ENCODE peak calls at places on chromosomes 4 and X, in four cellular contexts. K is A673, P is uterus, N is OCI-LY7. L is an unnamed sample.

GRCh38 chr4:74501579-74501978 is 56.6 kb downstream of the AREG start:
- DNase-seq in K (no peak), N (no peak), P (no peak), L (no peak)

GRCh38 chr4:177673980-177674504 is 231.8 kb upstream of the AGA start:
- DNase-seq in P (no peak), K (no peak), N (no peak), L (no peak)

GRCh38 chr4:10083331-10083769 is 33.2 kb downstream of the WDR1 start:
- DNase-seq in N (no peak), P (no peak), K (no peak), L (no peak)

GRCh38 chr4:20840648-20841190 is 140.5 kb downstream of the PACRGL start:
- DNase-seq in K (peak), N (no peak), P (no peak), L (no peak)

GRCh38 chr4:128571747-128572146 is 237.8 kb upstream of the JADE1 start:
- DNase-seq in K (no peak), N (no peak), P (peak), L (no peak)

GRCh38 chrX:40176979-40177430 is 79.2 kb upstream of the BCOR start:
- DNase-seq in K (no peak), N (no peak), P (peak), L (no peak)

GRCh38 chrX:47568656-47569295 is 7.8 kb downstream of the ARAF start:
- DNase-seq in P (no peak), N (peak), K (peak), L (peak)

GRCh38 chrX:19017271-19017670 is 33.4 kb upstream of the PHKA2 start:
- DNase-seq in K (peak), N (peak), P (no peak), L (peak)

GRCh38 chrX:46737041-46737440 is 21.9 kb downstream of the SLC9A7 start:
- DNase-seq in N (no peak), P (no peak), K (no peak), L (no peak)

GRCh38 chrX:374566-374965 is 12.1 kb downstream of the PPP2R3B start:
- DNase-seq in N (no peak), P (no peak), K (no peak), L (no peak)

GRCh38 chrX:123959281-123960063 is 2.0 kb upstream of the STAG2 start:
- DNase-seq in N (peak), K (peak), P (peak), L (no peak)

GRCh38 chr4:156976147-156976546 is 4.5 kb upstream of the PDGFC start:
- DNase-seq in K (no peak), P (no peak), N (no peak), L (no peak)

GRCh38 chr4:185682236-185682635 is 129.8 kb downstream of the SORBS2 start:
- DNase-seq in K (no peak), P (no peak), N (no peak), L (no peak)

GRCh38 chrX:152072236-152072635 is 66.1 kb downstream of the MAGEA10 start:
- DNase-seq in P (no peak), N (no peak), K (no peak), L (no peak)

GRCh38 chr4:109302366-109303140 is at the start of gene COL25A1:
- DNase-seq in P (peak), K (peak), N (no peak), L (peak)

GRCh38 chr4:114603455-114603854 is 4.8 kb downstream of the UGT8 start:
- DNase-seq in P (no peak), K (no peak), N (peak), L (peak)

GRCh38 chrX:106144755-106145639 is 23.1 kb upstream of the PWWP3B start:
- DNase-seq in N (no peak), K (no peak), P (peak), L (no peak)

GRCh38 chr4:177308842-177309524 is 691 bp upstream of the NEIL3 start:
- DNase-seq in K (no peak), N (peak), P (no peak), L (no peak)

GRCh38 chr4:101689220-101689619 is 101.3 kb upstream of the BANK1 start:
- DNase-seq in N (no peak), K (no peak), P (no peak), L (no peak)

GRCh38 chr4:168569909-168570276 is 73.0 kb downstream of the PALLD start:
- DNase-seq in P (no peak), K (peak), N (no peak), L (no peak)

GRCh38 chr4:3372933-3373465 is 68.8 kb upstream of the HGFAC start:
- DNase-seq in N (no peak), P (no peak), K (no peak), L (peak)

GRCh38 chr4:48780867-48781219 is 764 bp upstream of the FRYL start:
- DNase-seq in N (peak), K (no peak), P (peak), L (peak)

GRCh38 chr4:66574145-66574978 is 904.1 kb upstream of the EPHA5 start:
- DNase-seq in P (no peak), K (no peak), N (no peak), L (no peak)

GRCh38 chr4:125677665-125678307 is 363.0 kb downstream of the FAT4 start:
- DNase-seq in P (no peak), N (no peak), K (no peak), L (no peak)

GRCh38 chr4:174425669-174426068 is 96.6 kb downstream of the HPGD start:
- DNase-seq in N (no peak), K (no peak), P (no peak), L (no peak)

GRCh38 chr4:77697860-77698599 is 92.4 kb downstream of the CXCL13 start:
- DNase-seq in N (peak), P (no peak), K (peak), L (peak)

GRCh38 chrX:21798677-21799219 is 40.7 kb upstream of the MBTPS2 start:
- DNase-seq in N (no peak), K (no peak), P (no peak), L (peak)

GRCh38 chrX:25025615-25026014 is 9.8 kb upstream of the ARX start:
- DNase-seq in P (no peak), N (no peak), K (no peak), L (no peak)

GRCh38 chr4:41359836-41360213 is 103.1 kb downstream of the UCHL1 start:
- DNase-seq in P (no peak), N (no peak), K (no peak), L (no peak)
- H3K4me3 ChIP-seq in P (peak), N (no peak), K (peak), L (no peak)

GRCh38 chr4:25939330-25939729 is 25.3 kb downstream of the SMIM20 start:
- DNase-seq in N (no peak), K (no peak), P (no peak), L (no peak)
- TF ChIP-seq CTCF in N (peak), K (no peak), P (no peak), L (no peak)

GRCh38 chrX:50470103-50471031 is at the start of gene DGKK:
- DNase-seq in K (peak), P (no peak), N (no peak), L (no peak)

GRCh38 chrX:50475208-50475607 is 4.6 kb upstream of the DGKK start:
- DNase-seq in K (no peak), P (no peak), N (no peak), L (no peak)

GRCh38 chrX:50469206-50469605 is 1.4 kb downstream of the DGKK start:
- DNase-seq in K (no peak), N (no peak), P (no peak), L (no peak)

DNA sequence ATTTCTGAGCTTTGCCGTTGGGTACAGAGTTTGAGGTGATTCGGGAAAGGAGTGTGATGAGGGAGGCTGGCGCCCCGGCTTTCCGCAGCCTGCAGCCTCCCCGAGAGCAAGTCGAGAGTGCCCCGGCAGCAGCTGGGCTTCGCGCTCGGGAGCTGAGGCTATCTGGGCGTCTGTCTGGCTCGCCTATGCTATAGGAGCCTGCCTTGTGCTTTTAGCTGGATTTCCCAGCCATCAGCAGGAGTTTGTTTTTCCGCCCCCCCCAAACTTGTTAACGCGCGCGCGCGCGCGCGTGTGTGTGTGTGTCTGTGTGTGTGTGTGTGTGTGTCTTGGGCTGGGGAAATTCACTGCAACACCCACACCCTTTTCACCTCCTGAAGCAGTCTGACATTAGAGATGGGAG is 765 bp upstream of the DGKK start:
- DNase-seq in K (no peak), N (no peak), P (no peak), L (no peak)
- H3K4me3 ChIP-seq in K (peak), N (no peak), P (no peak), L (no peak)

GRCh38 chr4:84159767-84160166 is 339.3 kb downstream of the NKX6-1 start:
- DNase-seq in N (no peak), K (peak), P (no peak), L (peak)
- TF ChIP-seq CTCF in N (no peak), K (peak), P (no peak), L (peak)

GRCh38 chrX:84165716-84166115 is 22.3 kb downstream of the RPS6KA6 start:
- DNase-seq in P (no peak), N (no peak), K (no peak), L (no peak)

GRCh38 chrX:84160736-84161135 is 27.3 kb downstream of the RPS6KA6 start:
- DNase-seq in K (no peak), N (no peak), P (no peak), L (no peak)

GRCh38 chrX:84156831-84157230 is 31.2 kb downstream of the RPS6KA6 start:
- DNase-seq in P (no peak), N (no peak), K (no peak), L (no peak)

GRCh38 chrX:84162401-84162800 is 25.6 kb downstream of the RPS6KA6 start:
- DNase-seq in K (no peak), N (no peak), P (no peak), L (no peak)

DNA sequence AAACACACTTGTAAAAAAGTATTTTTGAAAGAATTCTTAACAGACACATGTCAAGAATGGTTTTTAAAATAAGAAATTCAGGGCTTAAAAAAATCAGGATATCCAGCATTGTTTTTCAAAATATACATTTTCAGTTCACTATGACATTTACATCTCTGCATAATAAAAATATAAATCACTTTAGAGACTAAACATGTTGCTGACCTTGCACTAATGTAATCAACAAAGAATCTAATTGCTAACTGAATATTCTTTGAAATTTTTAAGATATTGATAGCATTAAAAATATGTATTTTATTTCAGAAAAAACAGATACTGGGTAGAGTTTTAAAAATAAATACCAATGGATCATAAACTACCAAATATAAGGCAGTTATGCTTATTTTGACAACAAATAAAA is 26.4 kb downstream of the RPS6KA6 start:
- DNase-seq in N (no peak), P (no peak), K (no peak), L (no peak)
- H3K4me3 ChIP-seq in N (no peak), P (no peak), K (no peak), L (no peak)

DNA sequence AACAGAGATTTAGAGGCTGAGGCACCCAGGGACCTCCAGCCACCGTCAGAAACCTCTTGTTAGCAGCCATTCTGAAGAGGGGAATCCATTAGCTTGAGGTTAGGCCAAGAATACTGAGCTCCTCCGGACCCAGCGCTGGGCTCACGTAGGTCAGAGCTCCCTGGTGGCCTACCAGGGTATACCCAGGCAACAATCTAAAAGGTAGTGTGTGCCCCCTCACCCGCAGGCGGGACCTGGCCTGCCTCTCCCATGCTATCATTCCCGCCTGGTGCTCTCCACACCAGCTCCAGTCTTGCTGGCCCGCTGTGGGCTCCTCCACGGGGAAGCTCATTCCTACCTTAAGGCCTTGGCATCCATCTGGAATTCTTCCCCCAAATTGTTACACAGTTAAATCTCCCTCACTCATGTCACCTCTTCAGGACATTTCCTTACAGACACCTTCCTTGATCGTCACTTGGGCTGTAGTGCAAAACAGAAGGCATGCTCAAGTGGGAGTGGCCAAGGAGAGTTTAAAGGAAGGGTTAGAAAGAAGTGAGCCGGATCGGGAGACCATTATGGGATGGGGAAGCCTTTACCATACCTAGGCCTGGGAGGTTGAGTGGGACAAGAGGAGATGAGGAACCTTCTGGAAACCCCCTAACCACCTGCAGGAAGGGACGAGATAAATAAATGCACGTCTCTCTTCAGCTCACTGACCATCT is 102.5 kb downstream of the UCHL1 start:
- DNase-seq in P (no peak), K (peak), N (no peak), L (no peak)
- TF ChIP-seq CTCF in P (no peak), K (no peak), N (no peak), L (no peak)

DNA sequence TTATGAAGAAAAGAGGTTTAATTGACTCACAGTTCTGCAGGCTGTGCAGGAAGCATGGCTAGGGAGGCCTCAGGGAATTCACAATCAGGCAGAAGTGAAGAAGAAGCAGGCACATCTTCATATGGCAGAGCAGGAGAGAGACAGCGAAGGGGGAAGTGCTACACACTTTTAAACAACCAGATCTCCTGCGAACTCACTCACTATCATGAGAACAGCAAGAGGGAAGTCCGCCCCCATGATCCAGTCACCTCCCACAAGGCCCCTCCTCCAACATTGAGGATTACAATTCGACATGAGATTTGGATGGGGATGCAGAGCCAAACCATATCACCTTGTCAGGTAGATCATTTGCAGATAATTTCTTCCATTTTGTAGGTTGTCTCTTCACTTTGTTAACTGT is 555.5 kb upstream of the MAGEB2 start:
- DNase-seq in P (no peak), K (no peak), N (no peak), L (no peak)
- H3K4me3 ChIP-seq in P (no peak), K (no peak), N (no peak), L (no peak)

GRCh38 chrX:149650162-149650561 is 18.6 kb upstream of the TMEM185A start:
- DNase-seq in K (no peak), P (no peak), N (no peak), L (no peak)

GRCh38 chrX:149652232-149652981 is 20.8 kb upstream of the TMEM185A start:
- DNase-seq in N (no peak), P (no peak), K (no peak), L (no peak)

GRCh38 chrX:149643496-149643895 is 11.9 kb upstream of the TMEM185A start:
- DNase-seq in K (no peak), N (no peak), P (no peak), L (no peak)

GRCh38 chrX:149647505-149647904 is 15.9 kb upstream of the TMEM185A start:
- DNase-seq in K (no peak), P (no peak), N (no peak), L (no peak)

DNA sequence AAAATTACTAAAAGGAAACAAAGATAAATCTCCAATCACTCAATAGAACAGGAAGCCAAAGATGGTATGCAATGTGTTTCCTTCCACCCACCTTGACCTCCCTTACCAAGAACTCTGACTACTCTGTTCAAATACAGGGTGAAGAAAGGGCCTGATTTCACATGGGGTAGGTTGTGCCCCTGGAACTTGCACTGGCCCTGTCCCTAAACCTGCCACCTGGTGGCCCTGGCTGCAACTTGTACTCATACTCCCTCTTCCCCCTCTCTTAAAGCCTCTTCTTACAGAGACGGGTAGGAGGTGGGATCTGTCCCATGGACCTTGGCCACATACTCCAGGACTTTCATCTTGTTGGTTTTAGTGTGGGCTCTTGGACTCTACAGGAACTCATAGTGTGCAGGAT is 17.3 kb upstream of the TMEM185A start:
- DNase-seq in K (no peak), P (no peak), N (no peak), L (no peak)
- TF ChIP-seq CTCF in K (no peak), P (no peak), N (no peak), L (peak)

GRCh38 chrX:23332101-23332887 is 2.4 kb upstream of the PTCHD1 start:
- DNase-seq in K (no peak), N (no peak), P (no peak), L (no peak)

GRCh38 chrX:23332888-23333821 is 1.5 kb upstream of the PTCHD1 start:
- DNase-seq in K (no peak), P (no peak), N (no peak), L (no peak)

GRCh38 chrX:23333842-23334535 is 660 bp upstream of the PTCHD1 start:
- DNase-seq in K (peak), N (no peak), P (no peak), L (no peak)

GRCh38 chrX:23334871-23335599 is 386 bp downstream of the PTCHD1 start:
- DNase-seq in P (no peak), K (no peak), N (no peak), L (no peak)

GRCh38 chrX:23334536-23334870 is at the start of gene PTCHD1:
- DNase-seq in P (no peak), N (no peak), K (no peak), L (no peak)
- H3K4me3 ChIP-seq in P (peak), N (no peak), K (peak), L (no peak)

GRCh38 chr4:151730003-151730559 is 30.7 kb downstream of the GATB start:
- DNase-seq in N (no peak), P (peak), K (no peak), L (no peak)
- TF ChIP-seq CTCF in N (no peak), P (no peak), K (no peak), L (no peak)